ENCODE peak calls at places on chromosomes 4 and X, in six cellular contexts. K is progenitor cell of endocrine pancreas; Y is NCI-H524; V is NCI-H1092; G is CD4-positive, alpha-beta T cell; X is stimulated activated CD8-positive, alpha-beta memory T cell treated with anti-CD3 and anti-CD28 coated beads, Interleukin-4, amount 100 ng/mL, for 24 hours. U is an unnamed sample.

GRCh38 chr4:139223682-139224317 is 46.8 kb upstream of the ELF2 start:
- DNase-seq in V (no peak), X (no peak), Y (no peak), K (no peak), G (no peak), U (no peak)

GRCh38 chrX:13418126-13419091 is 98.6 kb upstream of the ATXN3L start:
- DNase-seq in V (no peak), X (no peak), G (no peak), K (no peak), Y (no peak), U (no peak)

GRCh38 chr4:15291133-15291532 is 136.7 kb upstream of the C1QTNF7 start:
- DNase-seq in K (no peak), G (no peak), Y (no peak), X (no peak), V (no peak), U (no peak)

GRCh38 chrX:128518508-128518907 is 466.3 kb upstream of the ACTRT1 start:
- DNase-seq in Y (peak; percentile 44), V (peak; percentile 7), X (no peak), K (no peak), G (no peak), U (no peak)

GRCh38 chr4:117400039-117400835 is 314.9 kb upstream of the TRAM1L1 start:
- DNase-seq in Y (no peak), V (no peak), K (no peak), X (no peak), G (no peak), U (no peak)

GRCh38 chrX:140050906-140051305 is 85.6 kb upstream of the CXorf66 start:
- DNase-seq in G (no peak), X (no peak), Y (peak; percentile 16), V (no peak), K (no peak), U (no peak)

GRCh38 chr4:128159967-128160366 is 98.9 kb downstream of the LARP1B start:
- DNase-seq in Y (no peak), G (no peak), V (no peak), X (no peak), K (no peak), U (no peak)

GRCh38 chrX:45479835-45480422 is 279.3 kb upstream of the DIPK2B start:
- DNase-seq in X (no peak), V (no peak), K (no peak), G (no peak), Y (no peak), U (no peak)

GRCh38 chr4:128385683-128386304 is 98.2 kb upstream of the PGRMC2 start:
- DNase-seq in K (no peak), V (no peak), X (no peak), Y (no peak), G (no peak), U (no peak)

GRCh38 chr4:1200425-1201035 is 28.1 kb upstream of the SPON2 start:
- DNase-seq in Y (no peak), X (no peak), K (no peak), V (no peak), G (no peak), U (no peak)

GRCh38 chrX:108025954-108026616 is 18.8 kb upstream of the VSIG1 start:
- DNase-seq in V (no peak), X (no peak), Y (no peak), G (peak; percentile 8), K (no peak), U (no peak)

GRCh38 chr4:71694946-71695345 is 88.9 kb downstream of the GC start:
- DNase-seq in V (no peak), K (no peak), G (no peak), Y (no peak), X (no peak), U (no peak)

GRCh38 chrX:151042852-151043251 is 59.7 kb downstream of the HMGB3 start:
- DNase-seq in Y (no peak), V (no peak), K (no peak), G (no peak), X (no peak), U (no peak)

GRCh38 chrX:69021095-69021494 is 144.2 kb downstream of the PJA1 start:
- DNase-seq in G (no peak), Y (peak; percentile 72), X (no peak), K (no peak), V (no peak), U (no peak)

GRCh38 chr4:161663844-161664243 is 500.0 kb downstream of the FSTL5 start:
- DNase-seq in K (no peak), X (no peak), Y (no peak), G (no peak), V (no peak), U (no peak)

GRCh38 chr4:94507708-94508107 is 56.0 kb downstream of the PDLIM5 start:
- DNase-seq in K (no peak), X (no peak), G (no peak), V (no peak), Y (no peak), U (no peak)

GRCh38 chr4:6565691-6566431 is 9.1 kb upstream of the MAN2B2 start:
- DNase-seq in G (no peak), X (no peak), V (no peak), K (no peak), Y (no peak), U (no peak)

GRCh38 chrX:132127748-132128147 is at the start of gene FRMD7:
- DNase-seq in K (no peak), X (no peak), G (no peak), V (no peak), Y (no peak), U (no peak)

GRCh38 chrX:124736553-124737240 is 390.3 kb downstream of the SH2D1A start:
- DNase-seq in Y (no peak), K (peak; percentile 30), G (peak; percentile 74), V (no peak), X (peak; percentile 2), U (peak; percentile 67)

GRCh38 chrX:132092439-132093065 is 35.3 kb downstream of the FRMD7 start:
- DNase-seq in V (peak; percentile 54), K (peak; percentile 29), Y (peak; percentile 76), G (peak; percentile 21), X (peak; percentile 7), U (peak; percentile 17)

GRCh38 chr4:150055467-150055866 is 22.8 kb upstream of the DCLK2 start:
- DNase-seq in K (no peak), Y (no peak), G (no peak), V (no peak), X (no peak), U (no peak)

GRCh38 chr4:127995776-127996175 is 30.6 kb downstream of the ABHD18 start:
- DNase-seq in K (no peak), Y (no peak), X (no peak), V (no peak), G (no peak), U (no peak)